ENCODE peak calls at places on chromosomes 7 and 10, in four cellular contexts. One of them, this sample, is unnamed.

GRCh38 chr7:99707096-99707495 is 27.3 kb upstream of the CYP3A5 start:
- DNase-seq in cardiac muscle cell: no peak
- DNase-seq in SJSA1: no peak
- DNase-seq in CD8-positive, alpha-beta T cell: no peak
- DNase-seq in this sample: no peak

GRCh38 chr7:149748223-149748874 is 25.0 kb downstream of the ZNF467 start:
- DNase-seq in SJSA1: no peak
- DNase-seq in CD8-positive, alpha-beta T cell: no peak
- DNase-seq in cardiac muscle cell: no peak
- DNase-seq in this sample: no peak

GRCh38 chr10:67471022-67471421 is 225.0 kb downstream of the CTNNA3 start:
- DNase-seq in SJSA1: no peak
- DNase-seq in CD8-positive, alpha-beta T cell: no peak
- DNase-seq in cardiac muscle cell: no peak
- DNase-seq in this sample: no peak

GRCh38 chr10:75544381-75544780 is 113.0 kb downstream of the LRMDA start:
- DNase-seq in cardiac muscle cell: peak; percentile 4
- DNase-seq in SJSA1: no peak
- DNase-seq in CD8-positive, alpha-beta T cell: no peak
- DNase-seq in this sample: no peak

GRCh38 chr7:77504951-77505350 is 32.1 kb upstream of the PTPN12 start:
- DNase-seq in cardiac muscle cell: no peak
- DNase-seq in CD8-positive, alpha-beta T cell: no peak
- DNase-seq in SJSA1: no peak
- DNase-seq in this sample: no peak

GRCh38 chr10:84665883-84666463 is 337.6 kb downstream of the CCSER2 start:
- DNase-seq in CD8-positive, alpha-beta T cell: no peak
- DNase-seq in SJSA1: peak; percentile 52
- DNase-seq in cardiac muscle cell: peak; percentile 21
- DNase-seq in this sample: no peak

GRCh38 chr7:105996860-105997737 is 34.0 kb downstream of the CDHR3 start:
- DNase-seq in cardiac muscle cell: no peak
- DNase-seq in SJSA1: no peak
- DNase-seq in CD8-positive, alpha-beta T cell: no peak
- DNase-seq in this sample: no peak

GRCh38 chr10:96991313-96991841 is 159.3 kb downstream of the LCOR start:
- DNase-seq in SJSA1: peak; percentile 81
- DNase-seq in CD8-positive, alpha-beta T cell: no peak
- DNase-seq in cardiac muscle cell: peak; percentile 48
- DNase-seq in this sample: no peak

GRCh38 chr7:129741743-129742213 is 130.3 kb downstream of the NRF1 start:
- DNase-seq in CD8-positive, alpha-beta T cell: no peak
- DNase-seq in SJSA1: no peak
- DNase-seq in cardiac muscle cell: no peak
- DNase-seq in this sample: peak; percentile 62

GRCh38 chr7:135710417-135711138 is 17.4 kb downstream of the SLC13A4 start:
- DNase-seq in cardiac muscle cell: no peak
- DNase-seq in CD8-positive, alpha-beta T cell: no peak
- DNase-seq in SJSA1: no peak
- DNase-seq in this sample: no peak

GRCh38 chr7:149084407-149084806 is 6.1 kb downstream of the ZNF786 start:
- DNase-seq in SJSA1: no peak
- DNase-seq in cardiac muscle cell: no peak
- DNase-seq in CD8-positive, alpha-beta T cell: no peak
- DNase-seq in this sample: no peak

DNA sequence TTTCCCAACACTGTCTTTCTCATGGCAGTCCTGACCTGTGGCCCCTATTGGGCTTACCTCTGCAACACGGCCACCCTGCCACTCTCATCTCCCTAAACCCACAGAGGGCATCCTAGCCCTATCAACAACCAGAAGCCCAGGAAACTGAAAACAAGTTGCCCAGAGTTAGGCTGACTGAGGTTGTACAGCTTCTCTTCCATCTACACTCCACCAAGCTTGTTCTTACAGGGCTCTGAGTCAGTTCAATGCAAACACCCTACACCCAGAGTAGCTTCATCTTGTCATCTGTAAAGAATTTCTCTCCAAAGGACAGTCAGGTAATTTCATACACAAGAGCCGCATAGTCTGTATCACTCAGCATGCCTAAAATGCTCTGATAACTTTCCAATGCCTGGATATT is 175.4 kb downstream of the ARID5B start:
- DNase-seq in cardiac muscle cell: no peak
- DNase-seq in SJSA1: peak; percentile 59
- DNase-seq in CD8-positive, alpha-beta T cell: no peak
- DNase-seq in this sample: no peak
- H3K4me3 ChIP-seq in cardiac muscle cell: no peak overlapping the region
- H3K4me3 ChIP-seq in SJSA1: no peak overlapping the region
- H3K4me3 ChIP-seq in CD8-positive, alpha-beta T cell: no peak overlapping the region
- H3K4me3 ChIP-seq in this sample: no peak overlapping the region

DNA sequence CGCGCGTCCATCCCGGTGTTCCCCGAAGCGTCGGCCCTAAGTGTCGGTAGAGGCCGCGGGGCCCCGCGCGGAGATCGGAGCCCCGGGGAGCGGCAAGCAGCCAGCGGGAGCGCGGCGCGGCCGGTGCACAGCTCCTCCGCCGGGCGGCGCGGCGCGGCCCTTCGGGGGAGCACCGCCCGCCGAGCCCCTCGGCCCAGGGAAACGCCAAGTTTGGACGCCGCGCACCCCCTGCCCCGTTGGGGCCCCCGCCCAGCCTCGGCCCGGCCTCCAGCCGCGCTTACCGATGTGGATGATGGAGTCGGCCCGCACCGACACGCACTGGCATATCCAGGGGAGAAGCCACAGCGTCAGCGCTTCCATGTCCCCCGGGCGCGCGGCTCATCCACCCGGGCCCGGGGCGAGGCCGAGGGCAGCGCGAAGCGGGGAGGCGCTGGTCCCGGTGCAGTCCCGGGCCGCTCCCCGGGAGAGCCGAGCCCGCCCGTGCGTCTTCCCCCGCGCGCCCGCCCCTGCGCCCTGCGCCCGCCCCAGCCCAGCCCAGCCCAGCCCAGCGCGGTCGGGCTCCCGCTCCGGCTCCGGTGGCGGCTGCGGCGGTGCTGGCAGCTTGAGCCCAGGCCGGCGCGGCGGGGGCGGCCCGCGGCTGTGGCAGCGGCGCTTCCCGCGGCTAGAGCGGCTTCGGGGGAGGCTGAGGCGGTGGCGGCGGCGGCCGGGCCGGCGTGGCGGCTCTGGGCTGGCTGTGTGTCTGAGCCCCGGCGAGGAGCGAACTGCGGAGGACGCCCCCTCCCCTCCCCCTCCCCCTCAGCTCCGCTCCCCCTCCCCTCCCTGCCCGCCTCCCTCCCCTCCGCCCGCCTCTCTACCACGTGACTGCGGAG is at the start of gene GRID1:
- DNase-seq in CD8-positive, alpha-beta T cell: no peak
- DNase-seq in cardiac muscle cell: peak; percentile 72
- DNase-seq in SJSA1: peak; percentile 44
- DNase-seq in this sample: peak; percentile 47
- H3K27me3 ChIP-seq in CD8-positive, alpha-beta T cell: peaks cover 9% of the 10 kb centered on the region
- H3K27me3 ChIP-seq in cardiac muscle cell: peaks cover 91% of the 10 kb centered on the region
- H3K27me3 ChIP-seq in SJSA1: peaks cover 48% of the 10 kb centered on the region
- H3K27me3 ChIP-seq in this sample: peaks cover 39% of the 10 kb centered on the region

GRCh38 chr10:129972145-129972965 is 8.3 kb upstream of the EBF3 start:
- DNase-seq in CD8-positive, alpha-beta T cell: no peak
- DNase-seq in cardiac muscle cell: peak; percentile 35
- DNase-seq in SJSA1: no peak
- DNase-seq in this sample: no peak
- H3K4me3 ChIP-seq in CD8-positive, alpha-beta T cell: no peak overlapping the region
- H3K4me3 ChIP-seq in cardiac muscle cell: peak overlapping the region; percentile 19
- H3K4me3 ChIP-seq in SJSA1: no peak overlapping the region
- H3K4me3 ChIP-seq in this sample: no peak overlapping the region

GRCh38 chr7:155457544-155458316 is at the start of gene EN2:
- DNase-seq in cardiac muscle cell: peak; percentile 30
- DNase-seq in SJSA1: no peak
- DNase-seq in CD8-positive, alpha-beta T cell: no peak
- DNase-seq in this sample: no peak

GRCh38 chr7:155456772-155457543 is 971 bp upstream of the EN2 start:
- DNase-seq in SJSA1: no peak
- DNase-seq in CD8-positive, alpha-beta T cell: no peak
- DNase-seq in cardiac muscle cell: peak; percentile 81
- DNase-seq in this sample: no peak

GRCh38 chr7:155455132-155455693 is 2.7 kb upstream of the EN2 start:
- DNase-seq in CD8-positive, alpha-beta T cell: no peak
- DNase-seq in SJSA1: no peak
- DNase-seq in cardiac muscle cell: no peak
- DNase-seq in this sample: no peak

GRCh38 chr7:155455776-155456516 is 2.0 kb upstream of the EN2 start:
- DNase-seq in cardiac muscle cell: no peak
- DNase-seq in CD8-positive, alpha-beta T cell: no peak
- DNase-seq in SJSA1: no peak
- DNase-seq in this sample: no peak

GRCh38 chr7:155456517-155456771 is 1.5 kb upstream of the EN2 start:
- DNase-seq in CD8-positive, alpha-beta T cell: no peak
- DNase-seq in cardiac muscle cell: no peak
- DNase-seq in SJSA1: no peak
- DNase-seq in this sample: no peak
- H3K27me3 ChIP-seq in CD8-positive, alpha-beta T cell: peaks cover 51% of the 10 kb centered on the region
- H3K27me3 ChIP-seq in cardiac muscle cell: peaks cover 97% of the 10 kb centered on the region
- H3K27me3 ChIP-seq in SJSA1: peaks cover 94% of the 10 kb centered on the region
- H3K27me3 ChIP-seq in this sample: peaks cover 77% of the 10 kb centered on the region

GRCh38 chr7:92178928-92179373 is at the start of gene LRRD1:
- DNase-seq in SJSA1: peak; percentile 80
- DNase-seq in CD8-positive, alpha-beta T cell: peak; percentile 87
- DNase-seq in cardiac muscle cell: peak; percentile 80
- DNase-seq in this sample: peak; percentile 88

GRCh38 chr7:92177362-92177761 is 1.6 kb downstream of the LRRD1 start:
- DNase-seq in SJSA1: no peak
- DNase-seq in CD8-positive, alpha-beta T cell: no peak
- DNase-seq in cardiac muscle cell: no peak
- DNase-seq in this sample: no peak

DNA sequence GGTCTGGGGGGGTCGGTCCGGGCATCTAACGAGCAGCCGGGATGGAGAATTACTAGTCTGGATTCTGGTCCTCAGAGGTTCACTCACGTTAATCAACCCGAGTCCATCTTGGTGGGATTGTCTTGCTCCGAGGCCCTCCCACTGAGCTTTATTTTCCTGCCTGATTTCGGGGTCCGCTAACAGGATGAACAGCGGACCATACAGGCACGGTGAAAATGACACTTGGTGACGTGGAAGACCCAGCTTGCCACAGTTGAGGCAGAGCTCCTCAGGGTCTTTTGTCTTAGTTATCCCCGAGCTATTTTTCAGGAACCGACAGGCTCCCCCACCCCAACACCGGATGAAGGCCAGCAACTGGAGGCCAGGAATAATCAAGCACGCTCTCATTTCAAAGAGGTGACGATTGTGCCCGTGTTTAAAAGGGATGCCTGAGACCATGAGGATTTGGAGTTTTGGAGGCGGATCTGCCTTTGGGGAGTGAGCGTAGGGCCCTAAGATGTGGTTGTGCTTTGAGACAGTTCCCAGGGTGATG is 517 bp upstream of the LRRD1 start:
- DNase-seq in SJSA1: no peak
- DNase-seq in CD8-positive, alpha-beta T cell: no peak
- DNase-seq in cardiac muscle cell: no peak
- DNase-seq in this sample: no peak
- H3K4me3 ChIP-seq in SJSA1: no peak overlapping the region
- H3K4me3 ChIP-seq in CD8-positive, alpha-beta T cell: peak overlapping the region; percentile 64
- H3K4me3 ChIP-seq in cardiac muscle cell: no peak overlapping the region
- H3K4me3 ChIP-seq in this sample: peak overlapping the region; percentile 62

GRCh38 chr7:29565634-29565981 is 2.0 kb downstream of the PRR15 start:
- DNase-seq in SJSA1: no peak
- DNase-seq in cardiac muscle cell: no peak
- DNase-seq in CD8-positive, alpha-beta T cell: no peak
- DNase-seq in this sample: no peak
- H3K27me3 ChIP-seq in SJSA1: peaks cover 90% of the 10 kb centered on the region
- H3K27me3 ChIP-seq in cardiac muscle cell: peaks cover 75% of the 10 kb centered on the region
- H3K27me3 ChIP-seq in CD8-positive, alpha-beta T cell: peaks cover 18% of the 10 kb centered on the region
- H3K27me3 ChIP-seq in this sample: no peaks in the 10 kb centered on the region

GRCh38 chr7:141976524-141977245 is 3.1 kb upstream of the TAS2R38 start:
- DNase-seq in cardiac muscle cell: no peak
- DNase-seq in CD8-positive, alpha-beta T cell: no peak
- DNase-seq in SJSA1: no peak
- DNase-seq in this sample: no peak

GRCh38 chr7:141979611-141980010 is 6.0 kb upstream of the TAS2R38 start:
- DNase-seq in CD8-positive, alpha-beta T cell: no peak
- DNase-seq in cardiac muscle cell: no peak
- DNase-seq in SJSA1: no peak
- DNase-seq in this sample: no peak

GRCh38 chr7:141975806-141976523 is 2.4 kb upstream of the TAS2R38 start:
- DNase-seq in cardiac muscle cell: peak; percentile 85
- DNase-seq in CD8-positive, alpha-beta T cell: peak; percentile 68
- DNase-seq in SJSA1: peak; percentile 62
- DNase-seq in this sample: peak; percentile 87

GRCh38 chr7:141974831-141975230 is 1.3 kb upstream of the TAS2R38 start:
- DNase-seq in SJSA1: no peak
- DNase-seq in cardiac muscle cell: no peak
- DNase-seq in CD8-positive, alpha-beta T cell: no peak
- DNase-seq in this sample: peak; percentile 87

GRCh38 chr7:141978351-141978750 is 4.8 kb upstream of the TAS2R38 start:
- DNase-seq in SJSA1: no peak
- DNase-seq in cardiac muscle cell: no peak
- DNase-seq in CD8-positive, alpha-beta T cell: no peak
- DNase-seq in this sample: no peak
- H3K4me3 ChIP-seq in SJSA1: no peak overlapping the region
- H3K4me3 ChIP-seq in cardiac muscle cell: no peak overlapping the region
- H3K4me3 ChIP-seq in CD8-positive, alpha-beta T cell: no peak overlapping the region
- H3K4me3 ChIP-seq in this sample: no peak overlapping the region